ENCODE peak calls at places on chromosomes 5 and 9, in five cellular contexts. G, M, R, C and F are unnamed samples.

GRCh38 chr5:132498152-132498551 is 7.6 kb upstream of the IRF1 start:
- DNase-seq in C (no peak), G (peak), M (no peak), R (no peak), F (peak)

GRCh38 chr5:16574789-16575785 is 41.7 kb downstream of the RETREG1 start:
- DNase-seq in R (no peak), C (no peak), M (no peak), G (no peak), F (peak)

GRCh38 chr5:179354305-179354882 is 9.1 kb upstream of the ADAMTS2 start:
- DNase-seq in C (no peak), R (no peak), M (no peak), G (no peak), F (no peak)

GRCh38 chr5:78287833-78288232 is 6.7 kb downstream of the AP3B1 start:
- DNase-seq in R (no peak), C (no peak), G (peak), M (no peak), F (peak)

GRCh38 chr9:37466037-37466709 is 923 bp upstream of the ZBTB5 start:
- DNase-seq in R (peak), G (peak), C (peak), M (no peak), F (no peak)

GRCh38 chr9:97845763-97846162 is 7.3 kb upstream of the FOXE1 start:
- DNase-seq in C (no peak), R (no peak), M (no peak), G (peak), F (no peak)

GRCh38 chr5:31815394-31815793 is 176.5 kb downstream of the PDZD2 start:
- DNase-seq in R (no peak), G (no peak), M (no peak), C (no peak), F (no peak)

GRCh38 chr9:105676351-105676923 is 14.2 kb downstream of the TAL2 start:
- DNase-seq in M (no peak), R (peak), C (no peak), G (no peak), F (no peak)

GRCh38 chr9:82511626-82512025 is 523.1 kb downstream of the SPATA31D1 start:
- DNase-seq in M (no peak), R (no peak), G (no peak), C (no peak), F (no peak)

GRCh38 chr9:136262671-136263178 is 17.1 kb upstream of the QSOX2 start:
- DNase-seq in G (no peak), C (no peak), M (no peak), R (no peak), F (no peak)

GRCh38 chr5:175707751-175708375 is 50.0 kb downstream of the HRH2 start:
- DNase-seq in M (no peak), G (no peak), C (no peak), R (no peak), F (no peak)

GRCh38 chr5:128353416-128354107 is 184.5 kb downstream of the FBN2 start:
- DNase-seq in R (no peak), C (no peak), G (no peak), M (no peak), F (no peak)

GRCh38 chr5:5688194-5688924 is 265.9 kb downstream of the ICE1 start:
- DNase-seq in M (no peak), R (no peak), G (no peak), C (no peak), F (no peak)

GRCh38 chr9:119195521-119195920 is 173.7 kb downstream of the BRINP1 start:
- DNase-seq in G (no peak), C (no peak), M (no peak), R (no peak), F (no peak)

GRCh38 chr9:95887926-95888497 is 12.5 kb downstream of the ERCC6L2 start:
- DNase-seq in G (no peak), M (no peak), C (no peak), R (no peak), F (no peak)

GRCh38 chr9:84970432-84970831 is 300.9 kb downstream of the NTRK2 start:
- DNase-seq in C (no peak), R (no peak), M (no peak), G (peak), F (no peak)

GRCh38 chr5:33944543-33945132 is 8.5 kb downstream of the RXFP3 start:
- DNase-seq in C (no peak), G (no peak), M (no peak), R (no peak), F (no peak)

GRCh38 chr9:131627846-131628820 is 82.8 kb downstream of the PRRT1B start:
- DNase-seq in G (no peak), R (no peak), M (no peak), C (no peak), F (peak)

GRCh38 chr5:14732991-14733390 is 68.5 kb downstream of the OTULIN start:
- DNase-seq in G (no peak), R (no peak), C (no peak), M (no peak), F (no peak)

GRCh38 chr5:81125959-81126358 is 107.2 kb upstream of the CKMT2 start:
- DNase-seq in R (no peak), G (no peak), C (peak), M (no peak), F (peak)

GRCh38 chr9:121700165-121700830 is 48.9 kb downstream of the DAB2IP start:
- DNase-seq in R (no peak), M (no peak), G (peak), C (no peak), F (peak)

GRCh38 chr5:112419596-112420110 is 576 bp upstream of the EPB41L4A start:
- DNase-seq in C (no peak), G (peak), R (peak), M (no peak), F (no peak)

GRCh38 chr9:89808801-89809200 is 204.0 kb downstream of the GADD45G start:
- DNase-seq in C (no peak), M (no peak), R (no peak), G (no peak), F (no peak)

GRCh38 chr9:130870491-130871381 is 25.9 kb downstream of the QRFP start:
- DNase-seq in R (no peak), G (no peak), M (peak), C (no peak), F (no peak)

GRCh38 chr9:72217306-72217842 is 68.1 kb downstream of the GDA start:
- DNase-seq in C (peak), R (no peak), M (no peak), G (peak), F (no peak)

GRCh38 chr5:38535281-38535750 is 21.1 kb downstream of the LIFR start:
- DNase-seq in C (peak), M (no peak), R (no peak), G (no peak), F (no peak)

GRCh38 chr9:97601228-97601898 is 31.8 kb downstream of the TSTD2 start:
- DNase-seq in C (no peak), G (no peak), M (no peak), R (no peak), F (no peak)

GRCh38 chr5:131706278-131706677 is 71.2 kb upstream of the RAPGEF6 start:
- DNase-seq in M (no peak), C (no peak), R (no peak), G (no peak), F (no peak)

GRCh38 chr5:119418782-119419101 is 33.6 kb upstream of the HSD17B4 start:
- DNase-seq in R (peak), G (no peak), C (no peak), M (no peak), F (no peak)

GRCh38 chr5:175653763-175654162 is 4.1 kb upstream of the HRH2 start:
- DNase-seq in G (no peak), C (no peak), M (no peak), R (no peak), F (no peak)

GRCh38 chr5:59999056-59999455 is 105.5 kb upstream of the PDE4D start:
- DNase-seq in M (no peak), G (no peak), R (no peak), C (no peak), F (no peak)

GRCh38 chr5:143143973-143144372 is 259.5 kb downstream of the NR3C1 start:
- DNase-seq in G (no peak), R (no peak), C (no peak), M (no peak), F (peak)

GRCh38 chr5:16577677-16578076 is 39.1 kb downstream of the RETREG1 start:
- DNase-seq in C (no peak), G (no peak), R (peak), M (no peak), F (no peak)

GRCh38 chr5:31748502-31749172 is 109.7 kb downstream of the PDZD2 start:
- DNase-seq in M (no peak), C (no peak), G (no peak), R (no peak), F (no peak)

DNA sequence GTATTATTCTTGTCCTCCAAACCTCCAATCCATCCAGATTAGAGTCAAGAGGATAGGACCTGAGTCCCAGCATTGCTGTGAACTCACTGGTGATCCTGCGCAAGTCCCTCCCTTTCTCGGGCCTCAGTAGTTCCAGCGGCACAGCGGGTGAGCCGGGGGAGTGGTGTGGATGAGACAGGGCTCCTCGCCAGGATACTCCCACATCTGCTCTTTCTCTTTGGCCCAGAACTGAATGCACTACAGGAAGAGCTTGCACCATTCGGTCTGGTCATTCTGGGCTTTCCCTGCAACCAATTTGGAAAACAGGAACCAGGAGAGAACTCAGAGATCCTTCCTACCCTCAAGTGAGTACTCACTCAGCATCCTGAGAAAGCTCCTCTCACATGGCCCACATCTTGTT is 6.3 kb downstream of the GPX3 start:
- DNase-seq in C (no peak), M (no peak), G (no peak), R (no peak), F (no peak)
- TF ChIP-seq SMC3 in C (no peak), M (no peak), G (no peak), R (no peak), F (no peak)

GRCh38 chr9:120435066-120435465 is 144.9 kb downstream of the CDK5RAP2 start:
- DNase-seq in C (no peak), G (no peak), M (no peak), R (no peak), F (peak)

GRCh38 chr9:120431268-120431667 is 148.7 kb downstream of the CDK5RAP2 start:
- DNase-seq in R (no peak), M (no peak), G (no peak), C (no peak), F (no peak)

GRCh38 chr9:120432600-120432999 is 147.4 kb downstream of the CDK5RAP2 start:
- DNase-seq in C (no peak), M (no peak), R (no peak), G (no peak), F (no peak)

GRCh38 chr9:120434532-120434931 is 145.4 kb downstream of the CDK5RAP2 start:
- DNase-seq in C (no peak), M (no peak), R (no peak), G (no peak), F (peak)

GRCh38 chr9:120433701-120434100 is 146.3 kb downstream of the CDK5RAP2 start:
- DNase-seq in M (no peak), G (no peak), C (no peak), R (no peak), F (peak)
- H3K4me2 ChIP-seq in M (no peak), G (no peak), C (no peak), R (no peak), F (peak)

DNA sequence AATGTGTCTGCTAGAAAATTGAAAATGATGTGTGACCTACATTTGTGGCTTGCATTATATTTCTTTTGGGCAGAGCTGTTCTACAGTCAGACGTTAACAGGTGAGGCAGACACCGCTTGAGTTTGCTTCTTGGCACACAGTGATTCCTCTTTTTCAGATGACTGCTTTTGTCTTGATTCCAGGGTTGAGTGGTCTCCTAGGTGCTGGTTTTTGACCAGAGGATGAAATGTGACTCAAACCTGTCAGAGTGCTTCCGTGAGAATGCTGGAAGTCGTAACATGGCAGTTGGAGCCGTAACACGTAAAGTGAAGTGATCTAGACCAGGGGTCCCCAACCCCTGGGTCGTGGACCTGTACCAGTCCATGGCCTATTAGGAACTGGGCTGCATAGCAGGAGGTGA is 28.3 kb upstream of the NDFIP1 start:
- DNase-seq in C (no peak), R (no peak), M (no peak), G (no peak), F (no peak)
- TF ChIP-seq CEBPB in C (no peak), R (no peak), M (no peak), G (no peak), F (no peak)

DNA sequence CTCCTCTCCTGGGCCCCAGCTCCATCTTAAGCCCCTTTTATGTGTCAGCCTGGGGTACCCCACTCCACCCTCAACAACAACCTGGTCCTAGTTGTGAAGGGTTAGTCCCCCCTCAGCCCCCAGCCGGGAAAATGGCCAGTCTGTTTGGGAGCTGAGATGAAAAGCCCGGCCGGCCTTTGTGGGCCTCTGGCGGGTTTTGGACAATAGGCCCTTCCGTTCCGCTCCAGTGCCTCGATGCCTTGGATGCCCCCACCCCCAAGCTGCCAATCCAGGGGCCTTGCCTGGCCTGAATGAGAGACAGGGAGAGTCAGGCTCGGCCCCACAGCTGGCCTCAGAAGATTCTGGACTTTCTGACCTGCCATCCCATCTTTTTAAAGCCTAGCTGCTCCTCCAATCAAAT is 9.2 kb downstream of the CNTFR start:
- DNase-seq in R (no peak), M (no peak), C (no peak), G (no peak), F (no peak)
- TF ChIP-seq SMC3 in R (no peak), M (no peak), C (no peak), G (no peak), F (no peak)

GRCh38 chr9:34992376-34992951 is 2.9 kb downstream of the DNAJB5 start:
- DNase-seq in R (peak), M (no peak), G (peak), C (peak), F (peak)
- H3K4me2 ChIP-seq in R (peak), M (peak), G (peak), C (no peak), F (peak)

GRCh38 chr9:5628183-5628529 is 751 bp upstream of the RIC1 start:
- DNase-seq in R (no peak), G (no peak), C (no peak), M (no peak), F (no peak)

GRCh38 chr9:5628530-5629311 is at the start of gene RIC1:
- DNase-seq in C (peak), R (peak), M (peak), G (peak), F (peak)

GRCh38 chr9:5624655-5625054 is 4.3 kb upstream of the RIC1 start:
- DNase-seq in M (peak), R (no peak), G (no peak), C (no peak), F (no peak)

GRCh38 chr9:5626727-5627634 is 1.9 kb upstream of the RIC1 start:
- DNase-seq in R (peak), M (peak), G (peak), C (no peak), F (peak)

GRCh38 chr9:5625916-5626315 is 3.0 kb upstream of the RIC1 start:
- DNase-seq in C (no peak), G (no peak), R (no peak), M (no peak), F (no peak)
- TF ChIP-seq CEBPB in C (no peak), G (no peak), R (no peak), M (no peak), F (no peak)

GRCh38 chr9:112866662-112867274 is 23.9 kb downstream of the SLC46A2 start:
- DNase-seq in R (peak), M (no peak), C (no peak), G (peak), F (peak)
- TF ChIP-seq SMC3 in R (no peak), M (no peak), C (no peak), G (no peak), F (no peak)

DNA sequence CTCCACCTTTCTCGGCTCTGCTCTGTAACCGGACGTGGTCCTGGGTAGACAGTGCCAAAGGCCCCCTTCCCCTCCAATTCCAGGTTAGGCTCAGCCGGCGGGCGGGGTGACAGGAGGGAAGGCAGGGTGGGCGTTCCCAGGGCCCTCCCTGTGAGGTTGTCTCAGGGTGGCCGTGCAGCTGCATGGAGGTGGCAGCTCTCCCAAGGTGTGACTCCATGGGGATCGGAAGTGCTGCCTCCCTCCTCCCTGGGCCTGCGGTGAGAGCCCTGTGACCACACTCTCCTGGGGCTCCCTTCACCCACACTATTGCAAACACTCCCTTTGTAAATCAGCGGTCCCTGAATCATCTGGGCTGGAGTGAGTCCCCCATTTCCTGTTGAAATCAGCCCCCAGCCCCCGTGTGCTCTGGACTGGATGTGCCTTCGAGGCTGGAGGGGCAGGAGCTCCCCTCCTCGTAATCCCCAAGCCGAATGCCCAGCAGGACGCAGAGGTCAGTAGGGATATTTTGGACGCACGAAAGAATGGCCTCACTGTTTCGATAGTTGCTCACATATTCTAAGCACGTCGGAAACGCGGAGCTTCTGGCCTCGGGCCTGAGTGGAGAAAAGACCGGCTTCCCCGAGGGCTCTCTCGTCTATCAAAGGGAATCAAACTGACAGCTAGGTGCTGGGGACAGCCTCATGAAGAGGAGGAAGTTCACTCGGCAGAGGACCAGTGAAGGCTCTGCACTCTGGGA is 107.6 kb upstream of the COL5A1 start:
- DNase-seq in G (no peak), R (no peak), M (no peak), C (no peak), F (peak)
- H3K4me2 ChIP-seq in G (no peak), R (no peak), M (no peak), C (no peak), F (no peak)